ENCODE peak calls at places on chromosomes 12 and 14, in seven cellular contexts. V is neural progenitor cell, J is keratinocyte, G is fibroblast of lung, I is astrocyte, X is A673, R is GM23248. U is an unnamed sample.

GRCh38 chr12:2288001-2288400 is 235.2 kb downstream of the CACNA1C start:
- DNase-seq in V (no peak), J (no peak), X (no peak), G (peak), R (peak), I (no peak), U (no peak)

GRCh38 chr12:17875230-17875629 is 214.8 kb downstream of the RERGL start:
- DNase-seq in J (no peak), G (no peak), V (no peak), X (no peak), I (no peak), R (no peak), U (no peak)

GRCh38 chr12:71007736-71008449 is 87.4 kb upstream of the PTPRR start:
- DNase-seq in V (no peak), J (no peak), I (no peak), G (no peak), R (peak), X (no peak), U (no peak)

GRCh38 chr14:91388551-91388975 is 29.1 kb downstream of the CCDC88C start:
- DNase-seq in R (no peak), X (no peak), I (no peak), G (no peak), J (no peak), V (no peak), U (no peak)

GRCh38 chr14:95659986-95660385 is 26.2 kb upstream of the TCL1B start:
- DNase-seq in X (no peak), V (no peak), R (peak), G (no peak), I (no peak), J (no peak), U (no peak)

GRCh38 chr14:94050231-94050880 is 24.2 kb downstream of the OTUB2 start:
- DNase-seq in I (no peak), G (no peak), X (no peak), J (no peak), R (no peak), V (no peak), U (no peak)

GRCh38 chr14:73231874-73232851 is 5.1 kb upstream of the PAPLN start:
- DNase-seq in I (no peak), X (no peak), G (no peak), V (peak), R (peak), J (no peak), U (no peak)

GRCh38 chr14:21723431-21724045 is 49.9 kb upstream of the OR4E1 start:
- DNase-seq in J (no peak), R (peak), X (peak), I (no peak), V (peak), G (no peak), U (peak)

GRCh38 chr12:108799528-108800243 is 57.7 kb downstream of the SSH1 start:
- DNase-seq in R (peak), J (no peak), V (no peak), X (no peak), I (no peak), G (no peak), U (no peak)

GRCh38 chr12:60872850-60873713 is 1277.3 kb downstream of the SLC16A7 start:
- DNase-seq in R (no peak), X (no peak), G (no peak), I (no peak), V (no peak), J (no peak), U (no peak)

GRCh38 chr12:120941846-120942405 is 36.4 kb upstream of the HNF1A start:
- DNase-seq in I (no peak), V (no peak), R (no peak), X (no peak), G (no peak), J (no peak), U (no peak)

GRCh38 chr14:50559990-50560928 is at the start of gene ATL1:
- DNase-seq in I (peak), X (peak), J (no peak), R (peak), V (peak), G (peak), U (peak)
- TF ChIP-seq EZH2 in I (peak), X (no peak), J (no peak), R (no peak), V (peak), G (no peak), U (no peak)

GRCh38 chr14:69263364-69263763 is 3.4 kb downstream of the GALNT16 start:
- DNase-seq in V (no peak), J (no peak), X (peak), R (peak), I (peak), G (peak), U (peak)
- TF ChIP-seq EZH2 in V (no peak), J (no peak), X (no peak), R (no peak), I (no peak), G (no peak), U (no peak)

GRCh38 chr14:28784262-28785021 is 17.9 kb downstream of the FOXG1 start:
- DNase-seq in J (no peak), X (no peak), G (no peak), I (no peak), R (no peak), V (peak), U (no peak)
- TF ChIP-seq EZH2 in J (no peak), X (no peak), G (no peak), I (no peak), R (peak), V (no peak), U (no peak)

DNA sequence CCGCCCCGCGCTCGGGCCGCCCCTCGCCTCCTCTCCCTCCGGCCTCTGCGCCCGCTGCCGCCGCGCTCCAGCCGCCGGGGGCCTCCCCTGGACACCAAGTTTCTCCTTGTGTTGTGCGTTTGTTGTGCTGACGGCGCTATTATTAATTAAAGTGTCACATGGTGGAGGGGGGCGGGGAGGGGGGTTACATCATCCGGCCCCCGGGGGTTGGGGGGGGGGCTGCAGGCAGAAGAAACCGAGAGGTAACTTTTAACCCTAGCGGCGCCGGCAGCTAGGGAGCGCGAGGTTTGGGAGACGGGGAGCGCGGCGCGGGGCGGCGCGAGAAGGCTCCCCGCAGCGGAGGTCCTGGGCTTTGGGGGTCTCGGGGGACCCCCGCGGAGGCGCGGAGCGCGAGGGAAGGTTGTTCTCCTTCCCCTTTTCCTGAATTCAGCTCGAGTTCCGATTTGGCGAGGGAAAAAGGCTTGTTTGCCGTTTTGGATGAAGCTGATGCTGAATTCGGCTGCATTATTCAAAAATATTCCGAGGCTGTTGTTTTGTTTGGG is at the start of gene HRK:
- DNase-seq in I (no peak), J (no peak), V (no peak), R (no peak), G (no peak), X (peak), U (no peak)
- TF ChIP-seq EZH2 in I (peak), J (peak), V (no peak), R (no peak), G (peak), X (no peak), U (no peak)

GRCh38 chr14:76376878-76377523 is 1.1 kb downstream of the ESRRB start:
- DNase-seq in X (no peak), J (no peak), R (no peak), V (peak), G (no peak), I (no peak), U (no peak)

GRCh38 chr14:76382495-76382832 is 6.5 kb downstream of the ESRRB start:
- DNase-seq in V (no peak), G (no peak), R (no peak), X (no peak), I (no peak), J (no peak), U (no peak)

GRCh38 chr14:76377675-76378074 is 1.7 kb downstream of the ESRRB start:
- DNase-seq in V (no peak), X (no peak), R (no peak), J (no peak), G (no peak), I (no peak), U (no peak)

GRCh38 chr14:76380991-76381390 is 5.1 kb downstream of the ESRRB start:
- DNase-seq in X (no peak), J (no peak), I (no peak), R (no peak), V (no peak), G (no peak), U (no peak)

GRCh38 chr14:76381817-76382494 is 6.0 kb downstream of the ESRRB start:
- DNase-seq in I (no peak), X (no peak), V (no peak), R (no peak), J (no peak), G (no peak), U (no peak)
- TF ChIP-seq EZH2 in I (no peak), X (no peak), V (no peak), R (no peak), J (no peak), G (no peak), U (no peak)

GRCh38 chr14:100585448-100586152 is 1.6 kb downstream of the BEGAIN start:
- DNase-seq in G (no peak), R (no peak), J (no peak), I (no peak), V (no peak), X (no peak), U (no peak)

GRCh38 chr14:100586153-100586519 is 1.1 kb downstream of the BEGAIN start:
- DNase-seq in V (no peak), X (no peak), G (no peak), J (no peak), I (no peak), R (peak), U (no peak)

GRCh38 chr14:100587248-100587762 is at the start of gene BEGAIN:
- DNase-seq in V (peak), J (no peak), R (no peak), I (no peak), X (no peak), G (no peak), U (no peak)

GRCh38 chr14:100587763-100588411 is 670 bp upstream of the BEGAIN start:
- DNase-seq in R (peak), I (no peak), V (no peak), J (no peak), X (peak), G (no peak), U (no peak)

DNA sequence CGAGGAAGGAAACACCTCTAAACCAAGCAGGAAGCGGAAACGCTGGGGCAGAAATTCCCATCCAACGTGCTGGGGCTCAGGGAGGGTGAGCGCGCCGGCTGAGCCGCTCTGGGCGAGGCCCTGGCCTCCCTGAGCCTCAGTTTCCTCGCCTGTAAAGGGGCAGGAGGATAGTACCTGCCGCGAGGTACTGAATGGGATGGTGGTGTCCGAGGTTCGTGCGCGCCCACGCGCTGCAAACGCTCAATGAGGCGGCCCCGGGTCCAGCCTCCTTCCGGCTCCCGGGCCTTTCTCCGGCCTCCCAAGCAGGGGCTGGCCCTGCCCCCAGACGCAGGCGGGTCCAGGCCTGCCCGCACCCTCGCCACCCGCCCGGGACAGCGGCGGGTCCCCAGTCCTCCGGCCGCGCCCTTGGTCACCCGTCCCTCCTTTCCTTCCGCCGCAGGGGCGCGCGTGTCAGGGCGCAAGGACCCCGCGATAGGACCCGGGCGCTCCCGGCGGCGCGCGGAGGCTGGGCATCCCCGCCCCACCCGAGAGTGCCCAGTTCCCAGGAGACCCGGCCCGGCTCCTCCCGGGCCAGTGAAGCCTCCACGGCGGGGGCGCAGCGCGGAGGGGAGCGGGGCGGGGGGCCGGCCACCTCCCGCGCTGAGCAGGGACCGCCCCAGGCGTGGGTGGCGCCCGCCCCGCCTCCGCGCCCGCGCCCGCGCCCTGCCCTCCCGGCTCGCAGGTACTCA is 533 bp downstream of the BEGAIN start:
- DNase-seq in V (no peak), I (peak), X (peak), R (peak), J (peak), G (peak), U (peak)
- TF ChIP-seq EZH2 in V (peak), I (peak), X (no peak), R (no peak), J (no peak), G (no peak), U (no peak)

GRCh38 chr14:90061849-90062794 is at the start of gene KCNK13:
- DNase-seq in X (peak), V (peak), I (no peak), G (peak), J (no peak), R (peak), U (peak)
- TF ChIP-seq EZH2 in X (peak), V (peak), I (peak), G (peak), J (peak), R (no peak), U (peak)

GRCh38 chr14:25049559-25050493 is at the start of gene STXBP6:
- DNase-seq in I (peak), G (peak), V (peak), J (no peak), X (peak), R (peak), U (peak)
- TF ChIP-seq EZH2 in I (no peak), G (no peak), V (peak), J (no peak), X (peak), R (no peak), U (no peak)

GRCh38 chr14:36658091-36659009 is 3.3 kb upstream of the PAX9 start:
- DNase-seq in V (peak), G (no peak), I (no peak), R (peak), X (no peak), J (no peak), U (no peak)

GRCh38 chr14:36655571-36655962 is 6.1 kb upstream of the PAX9 start:
- DNase-seq in X (no peak), G (no peak), J (no peak), V (peak), R (no peak), I (no peak), U (no peak)

GRCh38 chr14:36655963-36656768 is 5.5 kb upstream of the PAX9 start:
- DNase-seq in X (peak), G (no peak), I (no peak), J (no peak), R (peak), V (peak), U (no peak)

GRCh38 chr14:36657409-36658090 is 4.1 kb upstream of the PAX9 start:
- DNase-seq in I (no peak), J (no peak), R (peak), V (peak), X (peak), G (no peak), U (no peak)

GRCh38 chr14:36656769-36657408 is 4.8 kb upstream of the PAX9 start:
- DNase-seq in R (peak), I (no peak), X (peak), V (peak), G (no peak), J (no peak), U (no peak)
- TF ChIP-seq EZH2 in R (peak), I (no peak), X (no peak), V (peak), G (no peak), J (no peak), U (no peak)

DNA sequence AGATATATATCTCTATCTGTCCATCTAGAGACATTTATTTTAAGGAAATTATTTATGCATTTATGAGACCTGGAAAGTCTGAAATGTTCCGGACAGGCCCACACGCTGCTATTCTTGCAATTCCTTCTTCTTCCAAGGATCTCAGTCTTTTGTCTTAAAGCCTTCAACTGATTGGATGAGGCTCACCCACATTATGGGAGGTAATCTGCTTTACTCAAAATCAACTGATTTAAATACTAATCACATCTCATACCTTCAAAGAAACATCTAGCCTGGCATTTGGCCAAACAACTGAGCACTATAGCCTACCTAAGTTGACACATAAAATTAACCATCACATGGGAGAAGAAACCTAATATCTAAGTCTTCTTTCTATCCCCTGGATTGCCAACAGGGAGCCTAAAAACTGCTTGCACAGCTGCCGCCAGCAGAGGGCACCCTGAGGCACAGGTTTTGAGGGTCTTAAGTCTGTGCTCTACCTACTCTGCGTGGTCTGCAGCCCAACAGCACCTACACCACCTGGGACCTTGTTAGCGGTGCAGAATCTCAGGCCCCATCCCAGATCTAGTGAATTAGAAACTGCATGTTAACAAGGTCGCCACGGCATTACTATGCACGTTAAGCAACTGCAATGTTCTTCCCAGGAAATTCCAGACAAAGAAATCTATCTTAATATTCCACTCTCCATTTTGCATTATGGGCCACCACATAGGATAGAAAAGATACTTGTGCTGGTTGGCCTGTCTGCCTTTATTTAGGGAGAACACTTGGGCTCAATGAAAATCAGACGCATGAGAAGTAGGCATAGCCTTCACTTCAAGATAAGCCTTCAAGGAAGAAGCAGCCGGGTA is 249.7 kb downstream of the FOXG1 start:
- DNase-seq in X (peak), V (peak), G (peak), I (peak), J (no peak), R (peak), U (no peak)
- TF ChIP-seq EZH2 in X (no peak), V (no peak), G (no peak), I (no peak), J (no peak), R (no peak), U (no peak)

U was measured in mammary epithelial cell.